ENCODE peak calls at places on chromosome 6, in six cellular contexts. X is sigmoid colon, P is spleen, T is transverse colon, W is HCT116, D is Panc1. Z is an unnamed sample. For H3K4me1, the result is how much of the 10 kb centered on the place peaks cover.

GRCh38 chr6:48111143-48111506 is at the start of gene PTCHD4:
- DNase-seq in X (no peak), P (no peak), T (no peak), W (peak), D (no peak), Z (no peak)

GRCh38 chr6:45946352-45946751 is 69.3 kb downstream of the CLIC5 start:
- DNase-seq in X (peak), P (no peak), T (no peak), W (no peak), D (no peak), Z (no peak)

GRCh38 chr6:7604506-7604905 is 14.5 kb downstream of the SNRNP48 start:
- DNase-seq in X (no peak), P (no peak), T (no peak), W (no peak), D (no peak), Z (no peak)

GRCh38 chr6:20751293-20751946 is 217.2 kb downstream of the CDKAL1 start:
- DNase-seq in X (no peak), P (no peak), T (no peak), W (no peak), D (no peak), Z (no peak)

GRCh38 chr6:148887181-148887580 is 140.4 kb downstream of the UST start:
- DNase-seq in X (no peak), P (no peak), T (no peak), W (no peak), D (no peak), Z (peak)

GRCh38 chr6:27188885-27189418 is 58.5 kb upstream of the PRSS16 start:
- DNase-seq in X (peak), P (no peak), T (peak), W (peak), D (no peak), Z (peak)

GRCh38 chr6:9159051-9159450 is 723.7 kb upstream of the SLC35B3 start:
- DNase-seq in X (no peak), P (no peak), T (no peak), W (no peak), D (no peak), Z (no peak)

GRCh38 chr6:82680192-82680591 is 316.6 kb downstream of the TPBG start:
- DNase-seq in X (no peak), P (no peak), T (no peak), W (no peak), D (no peak), Z (no peak)

GRCh38 chr6:15292721-15293302 is 46.9 kb downstream of the JARID2 start:
- DNase-seq in X (no peak), P (no peak), T (no peak), W (no peak), D (no peak), Z (no peak)
- H3K4me1 ChIP-seq in X (under half), P (under half), T (under half), W (under half), D (under half), Z (under half)

DNA sequence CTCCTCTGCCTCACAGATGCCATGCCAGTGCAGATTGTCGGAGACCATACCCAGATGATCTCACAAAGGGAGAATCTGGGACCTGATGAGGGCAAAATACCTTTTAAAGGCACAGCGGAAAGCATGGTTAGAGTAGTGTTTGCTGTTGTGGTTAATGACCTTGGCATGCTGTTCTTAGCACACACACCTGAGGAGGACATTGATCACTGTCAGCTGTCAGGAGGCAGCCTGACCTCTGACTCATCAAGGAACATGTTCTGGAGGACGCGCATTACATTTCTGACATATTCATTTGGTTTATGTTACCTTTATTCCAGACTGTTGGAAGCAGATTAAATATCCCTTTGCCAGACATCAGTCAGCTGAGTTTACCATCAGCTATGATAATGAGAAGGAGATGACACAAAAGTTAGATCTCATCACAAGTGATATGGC is 57.1 kb downstream of the GOPC start:
- DNase-seq in X (no peak), P (no peak), T (no peak), W (no peak), D (peak), Z (no peak)
- TF ChIP-seq POLR2AphosphoS5 in X (no peak), P (no peak), T (no peak), W (no peak), D (no peak), Z (no peak)

GRCh38 chr6:111792914-111793700 is 80.1 kb downstream of the FYN start:
- DNase-seq in X (no peak), P (no peak), T (no peak), W (no peak), D (no peak), Z (no peak)
- H3K4me3 ChIP-seq in X (no peak), P (peak), T (no peak), W (no peak), D (no peak), Z (peak)

GRCh38 chr6:128280960-128281359 is 239.4 kb downstream of the PTPRK start:
- DNase-seq in X (no peak), P (no peak), T (no peak), W (no peak), D (no peak), Z (no peak)

GRCh38 chr6:128278876-128279275 is 241.5 kb downstream of the PTPRK start:
- DNase-seq in X (no peak), P (no peak), T (no peak), W (no peak), D (no peak), Z (no peak)

GRCh38 chr6:128280066-128280465 is 240.3 kb downstream of the PTPRK start:
- DNase-seq in X (no peak), P (no peak), T (no peak), W (no peak), D (no peak), Z (no peak)

GRCh38 chr6:128282956-128283355 is 237.4 kb downstream of the PTPRK start:
- DNase-seq in X (no peak), P (no peak), T (no peak), W (no peak), D (no peak), Z (no peak)

DNA sequence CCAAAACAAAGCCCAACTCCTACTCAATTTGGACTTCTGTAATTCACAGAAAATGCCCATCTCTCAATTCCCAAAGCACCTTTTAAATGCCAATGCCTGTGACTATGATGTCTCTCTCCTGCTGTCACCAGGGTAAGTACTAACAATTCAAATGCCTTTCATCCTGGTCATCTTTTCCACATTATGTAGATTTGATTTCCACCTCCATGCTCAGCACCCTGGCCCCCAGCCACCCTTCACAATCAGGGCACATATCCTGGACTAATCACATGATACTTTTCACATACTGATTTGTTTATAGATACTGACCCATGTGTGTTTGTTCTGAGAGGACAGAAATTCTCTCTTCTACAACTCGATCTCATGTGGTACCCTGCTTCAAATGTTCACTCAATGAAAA is 236.3 kb downstream of the PTPRK start:
- DNase-seq in X (no peak), P (no peak), T (no peak), W (no peak), D (no peak), Z (no peak)
- H3K4me1 ChIP-seq in X (under half), P (under half), T (under half), W (under half), D (under half), Z (under half)

GRCh38 chr6:156555117-156555516 is 222.1 kb upstream of the ARID1B start:
- DNase-seq in X (no peak), P (no peak), T (no peak), W (no peak), D (no peak), Z (no peak)

GRCh38 chr6:156559151-156559690 is 218.0 kb upstream of the ARID1B start:
- DNase-seq in X (no peak), P (peak), T (no peak), W (no peak), D (no peak), Z (no peak)

GRCh38 chr6:156560476-156560875 is 216.7 kb upstream of the ARID1B start:
- DNase-seq in X (no peak), P (no peak), T (no peak), W (no peak), D (no peak), Z (no peak)

GRCh38 chr6:156557269-156557885 is 219.8 kb upstream of the ARID1B start:
- DNase-seq in X (no peak), P (peak), T (no peak), W (no peak), D (no peak), Z (peak)

GRCh38 chr6:156556830-156557229 is 220.3 kb upstream of the ARID1B start:
- DNase-seq in X (no peak), P (no peak), T (no peak), W (no peak), D (no peak), Z (no peak)
- TF ChIP-seq POLR2AphosphoS5 in X (no peak), P (no peak), T (no peak), W (no peak), D (no peak), Z (no peak)

DNA sequence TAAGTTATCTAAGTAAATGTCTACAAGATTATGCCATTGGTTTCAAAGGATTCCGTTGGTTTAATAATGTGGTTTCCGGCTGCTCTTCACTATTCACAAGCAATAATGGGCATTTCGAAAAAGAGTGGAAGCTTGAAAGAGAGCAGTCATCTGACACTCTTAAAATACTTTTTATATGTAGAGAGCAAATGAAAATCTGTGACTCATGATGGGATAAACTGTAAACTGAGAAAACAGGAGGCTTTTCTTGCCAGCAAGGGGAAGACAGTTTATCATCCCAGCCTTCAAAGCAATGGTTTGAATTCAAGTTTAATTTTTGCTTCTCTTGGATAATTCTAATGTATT is 145.7 kb downstream of the KHDC1L start:
- DNase-seq in X (no peak), P (no peak), T (no peak), W (no peak), D (peak), Z (no peak)
- H3K4me3 ChIP-seq in X (no peak), P (no peak), T (no peak), W (no peak), D (no peak), Z (no peak)

GRCh38 chr6:30213654-30213998 is 420 bp upstream of the TRIM26 start:
- DNase-seq in X (no peak), P (no peak), T (no peak), W (no peak), D (peak), Z (no peak)

GRCh38 chr6:30211306-30211705 is 1.9 kb downstream of the TRIM26 start:
- DNase-seq in X (no peak), P (no peak), T (no peak), W (no peak), D (no peak), Z (no peak)

GRCh38 chr6:30213999-30214982 is 1.1 kb upstream of the TRIM26 start:
- DNase-seq in X (peak), P (peak), T (peak), W (no peak), D (peak), Z (peak)

GRCh38 chr6:30212865-30213653 is at the start of gene TRIM26:
- DNase-seq in X (peak), P (peak), T (peak), W (peak), D (peak), Z (peak)

DNA sequence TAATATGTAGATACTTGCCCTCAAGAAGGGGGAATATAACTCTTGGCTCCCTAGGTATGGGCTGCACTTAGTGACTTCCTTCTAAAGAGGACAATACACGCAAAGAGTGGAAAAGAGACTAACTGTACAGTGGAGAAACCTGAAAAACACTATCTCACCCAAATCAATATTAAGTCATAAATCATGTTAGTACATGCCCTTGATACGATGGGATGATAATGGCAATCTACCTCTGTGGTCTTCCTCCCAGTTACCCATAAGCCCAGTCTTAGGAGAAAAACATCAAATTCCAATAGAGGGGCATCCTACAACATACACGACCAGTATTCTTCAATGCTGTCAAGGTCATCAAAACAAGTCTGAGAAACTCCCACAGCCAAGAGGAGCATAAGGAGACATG is 1.3 kb downstream of the TRIM26 start:
- DNase-seq in X (no peak), P (no peak), T (no peak), W (no peak), D (no peak), Z (no peak)
- H3K4me1 ChIP-seq in X (half or more), P (under half), T (under half), W (under half), D (under half), Z (half or more)

GRCh38 chr6:118574051-118574865 is 26.2 kb downstream of the PLN start:
- DNase-seq in X (no peak), P (no peak), T (no peak), W (no peak), D (no peak), Z (no peak)
- TF ChIP-seq POLR2AphosphoS5 in X (no peak), P (no peak), T (no peak), W (no peak), D (no peak), Z (no peak)

GRCh38 chr6:68640506-68640875 is 5.4 kb downstream of the ADGRB3 start:
- DNase-seq in X (no peak), P (no peak), T (no peak), W (no peak), D (no peak), Z (no peak)

GRCh38 chr6:68641172-68641571 is 6.1 kb downstream of the ADGRB3 start:
- DNase-seq in X (no peak), P (no peak), T (no peak), W (no peak), D (no peak), Z (no peak)

GRCh38 chr6:68639211-68639610 is 4.1 kb downstream of the ADGRB3 start:
- DNase-seq in X (no peak), P (no peak), T (no peak), W (no peak), D (no peak), Z (no peak)

GRCh38 chr6:68638225-68638900 is 3.3 kb downstream of the ADGRB3 start:
- DNase-seq in X (peak), P (no peak), T (peak), W (no peak), D (no peak), Z (peak)

DNA sequence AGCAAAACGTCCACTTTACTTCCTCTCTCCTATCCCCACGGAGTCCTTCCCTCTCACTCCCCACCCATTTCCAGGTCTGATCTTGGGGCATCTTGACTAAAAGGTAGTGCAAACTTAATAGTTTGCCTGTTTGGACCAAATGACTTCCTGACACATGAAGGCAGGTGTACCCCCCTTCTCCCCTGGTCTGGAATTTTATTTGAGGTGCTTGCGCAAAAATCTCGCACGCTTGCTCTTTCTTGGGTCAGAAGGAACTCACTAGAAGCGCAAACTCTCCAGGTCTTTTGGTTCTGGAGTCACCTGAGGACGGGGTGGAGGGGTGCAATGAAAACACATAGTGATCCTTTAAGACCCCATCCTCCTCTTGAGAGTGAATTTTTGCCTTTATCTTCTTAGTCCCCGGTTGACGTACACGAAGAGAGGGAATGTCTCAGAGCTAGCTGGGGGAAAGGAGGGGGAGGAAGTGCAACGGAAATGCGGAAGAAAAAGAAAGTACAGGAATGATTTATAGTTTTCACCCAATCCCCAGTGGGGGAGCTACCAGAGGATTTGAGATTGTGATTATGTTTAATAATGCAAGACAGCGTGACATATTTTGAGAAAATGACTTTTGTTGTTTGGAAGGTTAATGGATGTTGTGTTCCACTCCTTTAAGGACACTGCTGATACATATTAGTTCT is 4.9 kb downstream of the ADGRB3 start:
- DNase-seq in X (no peak), P (no peak), T (no peak), W (no peak), D (no peak), Z (no peak)
- H3K4me3 ChIP-seq in X (peak), P (peak), T (no peak), W (no peak), D (peak), Z (peak)

GRCh38 chr6:101705866-101706265 is 312.4 kb downstream of the GRIK2 start:
- DNase-seq in X (no peak), P (no peak), T (no peak), W (no peak), D (no peak), Z (no peak)

GRCh38 chr6:101716387-101716786 is 322.9 kb downstream of the GRIK2 start:
- DNase-seq in X (no peak), P (no peak), T (no peak), W (no peak), D (no peak), Z (no peak)

GRCh38 chr6:101716810-101717209 is 323.3 kb downstream of the GRIK2 start:
- DNase-seq in X (no peak), P (no peak), T (no peak), W (no peak), D (no peak), Z (no peak)

GRCh38 chr6:101706576-101706975 is 313.1 kb downstream of the GRIK2 start:
- DNase-seq in X (no peak), P (no peak), T (no peak), W (no peak), D (no peak), Z (no peak)

DNA sequence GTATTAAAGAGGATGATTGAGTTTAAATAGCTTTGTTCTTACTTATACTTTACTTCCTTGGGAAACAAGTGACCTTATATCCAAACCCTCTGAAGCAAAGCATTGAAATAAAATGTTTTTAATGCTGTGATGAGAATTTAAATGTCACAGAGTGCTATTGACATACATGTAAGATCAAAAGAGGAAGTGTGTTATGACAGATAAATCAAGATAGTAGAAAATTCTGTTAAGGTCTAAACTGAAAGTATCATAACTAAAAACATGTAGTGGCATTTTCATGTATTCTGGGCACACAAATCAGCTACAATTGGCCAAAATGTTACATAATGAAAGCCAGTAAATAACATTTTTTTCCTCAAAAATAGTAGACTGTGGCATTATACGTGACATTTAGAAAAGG is 318.0 kb downstream of the GRIK2 start:
- DNase-seq in X (no peak), P (no peak), T (no peak), W (no peak), D (no peak), Z (no peak)
- H3K4me1 ChIP-seq in X (under half), P (under half), T (under half), W (under half), D (under half), Z (under half)